ENCODE peak calls at places on chromosomes 7 and 10, in eight cellular contexts. B, S, Z, E, M, A, C and H are unnamed samples.

GRCh38 chr7:131848033-131848432 is 291.6 kb upstream of the PODXL start:
- DNase-seq in B (no peak), S (no peak), Z (no peak), E (no peak), M (no peak), A (no peak), C (no peak), H (no peak)

GRCh38 chr7:27140108-27140842 is 3.2 kb downstream of the HOXA5 start:
- DNase-seq in B (no peak), S (no peak), Z (no peak), E (no peak), M (no peak), A (no peak), C (no peak), H (peak)

GRCh38 chr7:90655566-90655965 is 59.4 kb downstream of the CDK14 start:
- DNase-seq in B (no peak), S (no peak), Z (no peak), E (no peak), M (no peak), A (no peak), C (no peak), H (no peak)

GRCh38 chr7:131607291-131608111 is 51.1 kb upstream of the PODXL start:
- DNase-seq in B (no peak), S (no peak), Z (no peak), E (no peak), M (no peak), A (no peak), C (peak), H (no peak)

GRCh38 chr10:95279042-95279820 is 11.6 kb downstream of the PDLIM1 start:
- DNase-seq in B (no peak), S (no peak), Z (no peak), E (no peak), M (no peak), A (no peak), C (no peak), H (no peak)

GRCh38 chr7:134632937-134633540 is 13.6 kb upstream of the BPGM start:
- DNase-seq in B (no peak), S (no peak), Z (no peak), E (no peak), M (peak), A (no peak), C (no peak), H (no peak)

GRCh38 chr7:92830532-92831110 is 5.8 kb downstream of the CDK6 start:
- DNase-seq in B (no peak), S (no peak), Z (no peak), E (no peak), M (no peak), A (no peak), C (no peak), H (no peak)

GRCh38 chr10:77397103-77397502 is 240.5 kb downstream of the KCNMA1 start:
- DNase-seq in B (no peak), S (no peak), Z (no peak), E (no peak), M (no peak), A (no peak), C (no peak), H (no peak)

GRCh38 chr10:77160679-77161078 is 476.9 kb downstream of the KCNMA1 start:
- DNase-seq in B (no peak), S (no peak), Z (no peak), E (no peak), M (no peak), A (no peak), C (no peak), H (no peak)

GRCh38 chr7:138748666-138749065 is 47.5 kb upstream of the SVOPL start:
- DNase-seq in B (no peak), S (no peak), Z (no peak), E (no peak), M (no peak), A (no peak), C (no peak), H (no peak)

GRCh38 chr10:51770719-51771118 is 71.3 kb upstream of the CSTF2T start:
- DNase-seq in B (no peak), S (no peak), Z (no peak), E (no peak), M (no peak), A (no peak), C (no peak), H (no peak)

GRCh38 chr10:131196176-131196885 is 115.2 kb downstream of the TCERG1L start:
- DNase-seq in B (no peak), S (peak), Z (no peak), E (peak), M (no peak), A (no peak), C (no peak), H (no peak)

GRCh38 chr7:151381333-151382078 is 28.3 kb downstream of the WDR86 start:
- DNase-seq in B (no peak), S (no peak), Z (no peak), E (peak), M (peak), A (no peak), C (peak), H (peak)

GRCh38 chr7:6026011-6026819 is 5.0 kb upstream of the ANKRD61 start:
- DNase-seq in B (peak), S (peak), Z (peak), E (peak), M (peak), A (peak), C (peak), H (peak)

GRCh38 chr10:44186150-44186549 is 198.7 kb downstream of the CXCL12 start:
- DNase-seq in B (peak), S (no peak), Z (no peak), E (no peak), M (no peak), A (no peak), C (no peak), H (no peak)

GRCh38 chr7:136134503-136134902 is 157.3 kb upstream of the MTPN start:
- DNase-seq in B (no peak), S (no peak), Z (no peak), E (no peak), M (no peak), A (no peak), C (no peak), H (no peak)

GRCh38 chr7:130363156-130363847 is 17.0 kb upstream of the CPA1 start:
- DNase-seq in B (peak), S (no peak), Z (no peak), E (no peak), M (no peak), A (no peak), C (no peak), H (no peak)

GRCh38 chr10:17835688-17836087 is 26.5 kb downstream of the MRC1 start:
- DNase-seq in B (no peak), S (no peak), Z (peak), E (no peak), M (no peak), A (no peak), C (no peak), H (no peak)

GRCh38 chr10:22219308-22219707 is 1.5 kb upstream of the EBLN1 start:
- DNase-seq in B (no peak), S (no peak), Z (no peak), E (no peak), M (no peak), A (no peak), C (no peak), H (no peak)

GRCh38 chr7:74197449-74198108 is 12.2 kb upstream of the LAT2 start:
- DNase-seq in B (no peak), S (no peak), Z (no peak), E (no peak), M (no peak), A (no peak), C (no peak), H (no peak)

GRCh38 chr10:91596821-91597396 is 36.0 kb downstream of the PPP1R3C start:
- DNase-seq in B (no peak), S (no peak), Z (no peak), E (no peak), M (no peak), A (no peak), C (no peak), H (no peak)

GRCh38 chr7:88109612-88110011 is 110.2 kb downstream of the SRI start:
- DNase-seq in B (no peak), S (no peak), Z (no peak), E (no peak), M (no peak), A (no peak), C (no peak), H (no peak)

GRCh38 chr7:6271694-6272371 is 591 bp downstream of the CYTH3 start:
- DNase-seq in B (peak), S (no peak), Z (no peak), E (peak), M (no peak), A (no peak), C (peak), H (peak)

GRCh38 chr7:151696738-151697514 is 177.2 kb upstream of the RHEB start:
- DNase-seq in B (no peak), S (no peak), Z (peak), E (peak), M (peak), A (no peak), C (no peak), H (peak)

GRCh38 chr7:74071121-74071520 is 12.5 kb upstream of the LIMK1 start:
- DNase-seq in B (no peak), S (no peak), Z (no peak), E (no peak), M (no peak), A (no peak), C (no peak), H (no peak)

GRCh38 chr7:30224511-30225031 is 59.8 kb upstream of the ZNRF2 start:
- DNase-seq in B (no peak), S (no peak), Z (no peak), E (no peak), M (no peak), A (peak), C (no peak), H (no peak)

GRCh38 chr7:30225863-30226361 is 58.5 kb upstream of the ZNRF2 start:
- DNase-seq in B (peak), S (no peak), Z (no peak), E (peak), M (peak), A (peak), C (no peak), H (peak)

GRCh38 chr7:30222519-30223213 is 61.7 kb upstream of the ZNRF2 start:
- DNase-seq in B (no peak), S (no peak), Z (no peak), E (no peak), M (no peak), A (no peak), C (no peak), H (no peak)

GRCh38 chr7:30231271-30231670 is 53.1 kb upstream of the ZNRF2 start:
- DNase-seq in B (no peak), S (no peak), Z (no peak), E (no peak), M (no peak), A (no peak), C (no peak), H (no peak)

GRCh38 chr7:30226593-30227268 is 57.7 kb upstream of the ZNRF2 start:
- DNase-seq in B (no peak), S (no peak), Z (peak), E (peak), M (peak), A (no peak), C (peak), H (peak)
- TF ChIP-seq EP300 in B (no peak), S (no peak), Z (no peak), E (no peak), M (no peak), A (no peak), C (no peak), H (no peak)

GRCh38 chr10:69907517-69907916 is 105.8 kb downstream of the COL13A1 start:
- DNase-seq in B (no peak), S (no peak), Z (no peak), E (no peak), M (no peak), A (no peak), C (no peak), H (no peak)

GRCh38 chr10:69908071-69908470 is 106.4 kb downstream of the COL13A1 start:
- DNase-seq in B (no peak), S (no peak), Z (no peak), E (no peak), M (no peak), A (no peak), C (no peak), H (no peak)

GRCh38 chr10:69902835-69903535 is 101.3 kb downstream of the COL13A1 start:
- DNase-seq in B (no peak), S (no peak), Z (no peak), E (peak), M (no peak), A (no peak), C (peak), H (peak)

GRCh38 chr10:69904533-69904932 is 102.8 kb downstream of the COL13A1 start:
- DNase-seq in B (no peak), S (no peak), Z (no peak), E (no peak), M (no peak), A (no peak), C (no peak), H (no peak)

DNA sequence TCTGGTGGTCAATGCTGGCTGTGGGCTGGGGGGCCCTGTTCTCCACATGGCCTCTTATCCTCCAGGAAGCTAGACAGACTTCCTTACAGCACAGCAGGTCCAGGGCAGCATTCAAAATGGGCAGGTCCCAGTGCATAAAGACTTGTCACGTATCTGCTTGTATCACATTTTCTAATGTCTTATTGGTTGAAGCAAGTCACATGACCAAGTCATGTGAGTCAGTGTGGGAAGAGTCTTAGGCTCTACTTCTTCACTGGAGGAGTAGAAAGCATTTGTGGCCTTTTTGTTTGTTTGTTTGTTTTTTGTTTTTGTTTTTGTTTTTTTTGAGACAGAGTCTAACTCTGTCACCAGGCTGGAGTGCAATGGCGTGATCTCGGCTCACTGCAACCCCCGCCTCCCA is 104.7 kb downstream of the COL13A1 start:
- DNase-seq in B (no peak), S (no peak), Z (no peak), E (no peak), M (no peak), A (no peak), C (no peak), H (no peak)
- TF ChIP-seq POLR2AphosphoS5 in B (no peak), S (no peak), Z (no peak), E (no peak), M (no peak), A (no peak), C (no peak), H (no peak)

DNA sequence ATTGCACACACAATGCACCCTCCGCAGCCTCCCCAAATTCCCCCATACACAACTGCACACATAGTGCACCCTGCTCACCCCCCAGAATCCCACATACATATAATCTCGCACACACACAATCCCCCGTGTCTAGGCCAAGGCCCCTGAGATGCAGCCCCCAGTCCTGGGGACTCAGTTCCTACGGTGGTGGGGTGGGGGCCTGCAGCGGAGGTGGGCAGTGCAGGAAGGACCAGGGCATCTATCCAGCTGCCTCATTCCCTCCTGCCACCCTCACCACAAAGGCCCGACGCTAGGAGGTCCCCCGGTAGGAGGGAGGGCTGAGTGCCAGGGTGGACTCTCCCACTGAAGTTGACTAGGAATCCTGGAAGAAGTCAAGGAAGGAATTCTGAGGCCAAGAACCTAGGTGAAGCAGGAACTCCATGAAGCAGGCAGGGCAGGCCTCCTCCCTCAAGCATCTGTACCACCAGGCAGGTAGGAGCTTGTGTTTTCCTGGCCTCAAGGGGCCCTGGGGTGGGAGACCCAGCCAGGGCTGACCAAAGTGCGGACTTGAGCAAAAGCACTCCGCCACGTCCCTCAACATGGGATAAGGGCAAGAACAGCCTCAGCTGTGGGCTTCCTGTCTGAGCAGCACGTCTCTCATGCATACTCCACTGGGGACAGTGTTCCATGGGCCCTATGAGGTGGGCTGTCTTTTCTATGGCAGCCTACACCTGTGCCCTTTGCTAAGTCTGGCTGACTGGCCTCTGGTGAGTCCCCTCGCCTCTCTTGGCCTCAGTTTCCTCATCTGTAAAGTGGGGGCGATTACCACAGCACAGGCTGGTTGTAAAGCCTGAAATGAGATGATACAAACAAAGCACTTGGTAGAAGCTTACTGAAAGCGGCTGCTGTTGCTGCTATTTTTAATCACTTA is 145.7 kb downstream of the MAPK8 start:
- DNase-seq in B (no peak), S (peak), Z (no peak), E (peak), M (no peak), A (no peak), C (no peak), H (no peak)
- TF ChIP-seq EP300 in B (no peak), S (no peak), Z (no peak), E (no peak), M (no peak), A (no peak), C (no peak), H (no peak)

GRCh38 chr7:1919539-1920265 is 249.6 kb downstream of the ELFN1 start:
- DNase-seq in B (no peak), S (no peak), Z (no peak), E (peak), M (no peak), A (no peak), C (peak), H (peak)

GRCh38 chr7:1920886-1921285 is 250.8 kb downstream of the ELFN1 start:
- DNase-seq in B (no peak), S (no peak), Z (no peak), E (no peak), M (no peak), A (no peak), C (peak), H (no peak)

GRCh38 chr7:1918881-1919525 is 248.9 kb downstream of the ELFN1 start:
- DNase-seq in B (no peak), S (no peak), Z (no peak), E (no peak), M (no peak), A (no peak), C (peak), H (no peak)

GRCh38 chr7:1922071-1922869 is 252.2 kb downstream of the ELFN1 start:
- DNase-seq in B (no peak), S (no peak), Z (no peak), E (no peak), M (peak), A (no peak), C (peak), H (no peak)

DNA sequence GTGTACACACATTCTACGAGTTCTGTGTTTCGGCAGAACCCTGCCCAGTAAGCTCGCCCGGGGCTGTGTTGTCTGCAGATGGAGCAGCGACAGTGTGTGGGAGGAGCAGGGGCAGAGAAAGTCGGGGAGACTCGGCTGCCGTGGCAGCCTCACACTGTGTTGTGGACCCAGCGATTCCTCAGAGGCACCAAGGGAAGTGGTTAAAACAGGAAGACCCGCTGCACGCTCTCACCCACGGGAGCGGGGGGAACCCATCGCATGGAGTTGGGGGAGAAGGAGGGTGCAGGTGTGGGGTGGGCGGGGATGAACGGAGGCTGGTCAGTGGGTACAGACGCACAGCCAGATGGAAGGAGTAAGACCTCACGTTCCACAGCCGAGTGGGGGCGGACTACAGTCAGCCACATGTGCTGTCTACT is 250.2 kb downstream of the ELFN1 start:
- DNase-seq in B (no peak), S (no peak), Z (no peak), E (no peak), M (no peak), A (no peak), C (no peak), H (peak)
- TF ChIP-seq POLR2AphosphoS5 in B (no peak), S (no peak), Z (no peak), E (no peak), M (no peak), A (no peak), C (no peak), H (no peak)

GRCh38 chr7:1290262-1291039 is 57.8 kb downstream of the UNCX start:
- DNase-seq in B (no peak), S (no peak), Z (no peak), E (peak), M (no peak), A (no peak), C (peak), H (no peak)
- TF ChIP-seq EP300 in B (no peak), S (no peak), Z (no peak), E (no peak), M (no peak), A (no peak), C (no peak), H (no peak)

GRCh38 chr10:3887885-3888476 is 103.0 kb upstream of the KLF6 start:
- DNase-seq in B (peak), S (no peak), Z (peak), E (no peak), M (no peak), A (peak), C (no peak), H (peak)
- TF ChIP-seq POLR2AphosphoS5 in B (no peak), S (no peak), Z (peak), E (peak), M (no peak), A (no peak), C (no peak), H (no peak)

GRCh38 chr7:25926009-25926408 is 226.0 kb upstream of the NFE2L3 start:
- DNase-seq in B (no peak), S (no peak), Z (no peak), E (peak), M (no peak), A (no peak), C (no peak), H (peak)
- TF ChIP-seq EP300 in B (no peak), S (no peak), Z (no peak), E (no peak), M (no peak), A (no peak), C (no peak), H (no peak)

DNA sequence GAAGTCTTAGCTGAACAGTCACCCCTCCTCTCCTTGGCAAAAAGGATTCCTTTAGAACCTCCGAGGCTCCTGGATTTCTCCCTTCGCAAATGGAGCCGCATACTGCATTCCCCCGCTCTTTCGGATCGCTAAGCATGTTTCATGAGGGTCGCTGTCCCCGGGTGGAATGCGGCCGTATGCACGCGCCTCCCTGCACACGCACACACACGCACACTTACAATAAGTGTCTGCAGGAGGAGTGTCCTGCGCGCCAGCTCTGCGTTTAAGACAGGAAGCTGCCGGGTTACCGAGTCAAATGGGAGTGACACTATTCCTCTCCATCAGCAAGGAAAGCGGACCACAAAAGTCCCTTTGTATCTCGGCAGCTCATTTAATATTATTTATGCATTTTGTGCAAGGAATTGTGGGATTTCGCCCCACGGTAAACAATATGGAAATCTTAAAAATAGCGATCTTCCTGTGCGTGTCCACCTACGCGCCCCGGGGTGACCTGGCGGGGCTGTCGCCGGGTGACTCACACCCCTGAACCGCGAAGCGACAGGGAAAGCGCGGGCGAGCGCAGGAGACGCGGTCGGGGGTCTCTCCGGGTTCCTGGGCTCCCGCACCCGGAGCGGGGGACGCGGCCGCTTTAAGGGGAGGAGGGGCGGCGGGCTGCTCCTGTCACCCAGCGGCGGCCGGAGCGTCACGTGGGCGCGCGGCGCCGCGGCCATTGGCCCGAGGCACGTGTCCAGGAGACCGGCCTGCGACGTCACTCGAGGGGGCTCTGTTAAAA is 971 bp upstream of the EN2 start:
- DNase-seq in B (peak), S (no peak), Z (no peak), E (peak), M (peak), A (no peak), C (peak), H (peak)
- TF ChIP-seq POLR2AphosphoS5 in B (peak), S (no peak), Z (no peak), E (no peak), M (no peak), A (no peak), C (no peak), H (peak)

GRCh38 chr10:10233256-10233655 is 784.4 kb upstream of the CELF2 start:
- DNase-seq in B (no peak), S (no peak), Z (no peak), E (no peak), M (no peak), A (no peak), C (no peak), H (no peak)
- TF ChIP-seq EP300 in B (no peak), S (no peak), Z (no peak), E (no peak), M (no peak), A (no peak), C (no peak), H (no peak)